ENCODE peak calls at places on chromosome 1, in six cellular contexts. J is GM12878, H is K562, F is H1, N is HepG2, A is GM12891. P is an unnamed sample.

GRCh38 chr1:28684937-28685336 is 16.4 kb downstream of the GMEB1 start:
- DNase-seq in F (no peak), A (no peak), H (peak; percentile 55), J (no peak), N (no peak), P (no peak)

GRCh38 chr1:183125279-183125999 is 60.6 kb upstream of the LAMC2 start:
- DNase-seq in N (no peak), F (no peak), H (no peak), J (no peak), A (no peak), P (no peak)

GRCh38 chr1:203996126-203996525 is 76.8 kb upstream of the SOX13 start:
- DNase-seq in N (peak; percentile 59), F (peak; percentile 70), A (no peak), J (no peak), H (no peak), P (no peak)

GRCh38 chr1:112629256-112629655 is 9.6 kb downstream of the CAPZA1 start:
- DNase-seq in F (no peak), J (no peak), A (no peak), N (no peak), H (no peak), P (no peak)

GRCh38 chr1:177928194-177928593 is 41.7 kb downstream of the SEC16B start:
- DNase-seq in N (no peak), F (no peak), J (no peak), A (no peak), H (no peak), P (no peak)

GRCh38 chr1:217562229-217562878 is 68.5 kb downstream of the GPATCH2 start:
- DNase-seq in J (no peak), A (no peak), N (peak; percentile 11), F (no peak), H (no peak), P (no peak)

GRCh38 chr1:100217834-100218233 is 31.8 kb downstream of the DBT start:
- DNase-seq in J (no peak), F (no peak), A (no peak), H (no peak), N (no peak), P (no peak)

GRCh38 chr1:3807769-3808168 is 11.5 kb upstream of the LRRC47 start:
- DNase-seq in N (no peak), F (no peak), H (peak; percentile 70), A (no peak), J (no peak), P (no peak)

GRCh38 chr1:111504097-111504496 is 664 bp upstream of the ADORA3 start:
- DNase-seq in J (no peak), F (peak; percentile 13), N (no peak), A (no peak), H (no peak), P (no peak)

GRCh38 chr1:223775711-223776074 is 63.4 kb downstream of the CAPN2 start:
- DNase-seq in A (no peak), H (no peak), F (no peak), N (no peak), J (no peak), P (no peak)

GRCh38 chr1:119885903-119886783 is 10.2 kb downstream of the ADAM30 start:
- DNase-seq in N (peak; percentile 37), F (peak; percentile 88), J (no peak), H (peak; percentile 73), A (peak; percentile 24), P (no peak)

GRCh38 chr1:65995326-65995725 is 202.6 kb downstream of the PDE4B start:
- DNase-seq in F (no peak), N (no peak), A (no peak), J (no peak), H (no peak), P (no peak)

GRCh38 chr1:220527279-220528048 is 472 bp upstream of the MARK1 start:
- DNase-seq in J (no peak), H (no peak), N (no peak), A (no peak), F (peak; percentile 58), P (no peak)

GRCh38 chr1:39689635-39690034 is 1.6 kb downstream of the HPCAL4 start:
- DNase-seq in N (no peak), J (no peak), A (no peak), H (no peak), F (no peak), P (no peak)

GRCh38 chr1:22347854-22348760 is 103.5 kb upstream of the ZBTB40 start:
- DNase-seq in H (no peak), J (no peak), F (no peak), A (no peak), N (peak; percentile 91), P (no peak)

GRCh38 chr1:186104459-186104858 is 270.6 kb downstream of the TPR start:
- DNase-seq in H (no peak), J (no peak), A (no peak), N (no peak), F (no peak), P (no peak)

GRCh38 chr1:160576430-160576829 is 2.9 kb downstream of the CD84 start:
- DNase-seq in A (no peak), H (no peak), J (no peak), N (no peak), F (no peak), P (no peak)
- TF ChIP-seq TAF1 in A (no peak), H (no peak), J (no peak), N (no peak), F (no peak), P (no peak)

GRCh38 chr1:23613191-23614126 is 54.2 kb upstream of the ID3 start:
- DNase-seq in A (no peak), J (no peak), H (no peak), N (no peak), F (no peak), P (no peak)

GRCh38 chr1:23609971-23610370 is 50.7 kb upstream of the ID3 start:
- DNase-seq in N (no peak), F (no peak), A (no peak), J (no peak), H (no peak), P (no peak)

GRCh38 chr1:23610677-23611076 is 51.4 kb upstream of the ID3 start:
- DNase-seq in H (no peak), N (no peak), A (no peak), J (no peak), F (no peak), P (no peak)

GRCh38 chr1:23614128-23614660 is 54.9 kb upstream of the ID3 start:
- DNase-seq in F (no peak), J (no peak), H (peak; percentile 78), N (no peak), A (no peak), P (no peak)

GRCh38 chr1:23611601-23612327 is 52.5 kb upstream of the ID3 start:
- DNase-seq in A (no peak), H (no peak), N (no peak), F (no peak), J (no peak), P (no peak)
- TF ChIP-seq TAF1 in A (no peak), H (no peak), N (no peak), F (no peak), J (no peak), P (no peak)

GRCh38 chr1:18928406-18928805 is 26.1 kb upstream of the ALDH4A1 start:
- DNase-seq in N (no peak), A (no peak), J (no peak), F (no peak), H (no peak), P (no peak)

GRCh38 chr1:18927654-18928272 is 25.4 kb upstream of the ALDH4A1 start:
- DNase-seq in F (no peak), A (no peak), N (no peak), J (no peak), H (no peak), P (peak; percentile 71)

GRCh38 chr1:18927082-18927653 is 24.8 kb upstream of the ALDH4A1 start:
- DNase-seq in N (no peak), H (no peak), F (no peak), A (no peak), J (no peak), P (no peak)

GRCh38 chr1:18928985-18929384 is 26.6 kb upstream of the ALDH4A1 start:
- DNase-seq in F (no peak), N (no peak), H (no peak), A (no peak), J (no peak), P (no peak)

DNA sequence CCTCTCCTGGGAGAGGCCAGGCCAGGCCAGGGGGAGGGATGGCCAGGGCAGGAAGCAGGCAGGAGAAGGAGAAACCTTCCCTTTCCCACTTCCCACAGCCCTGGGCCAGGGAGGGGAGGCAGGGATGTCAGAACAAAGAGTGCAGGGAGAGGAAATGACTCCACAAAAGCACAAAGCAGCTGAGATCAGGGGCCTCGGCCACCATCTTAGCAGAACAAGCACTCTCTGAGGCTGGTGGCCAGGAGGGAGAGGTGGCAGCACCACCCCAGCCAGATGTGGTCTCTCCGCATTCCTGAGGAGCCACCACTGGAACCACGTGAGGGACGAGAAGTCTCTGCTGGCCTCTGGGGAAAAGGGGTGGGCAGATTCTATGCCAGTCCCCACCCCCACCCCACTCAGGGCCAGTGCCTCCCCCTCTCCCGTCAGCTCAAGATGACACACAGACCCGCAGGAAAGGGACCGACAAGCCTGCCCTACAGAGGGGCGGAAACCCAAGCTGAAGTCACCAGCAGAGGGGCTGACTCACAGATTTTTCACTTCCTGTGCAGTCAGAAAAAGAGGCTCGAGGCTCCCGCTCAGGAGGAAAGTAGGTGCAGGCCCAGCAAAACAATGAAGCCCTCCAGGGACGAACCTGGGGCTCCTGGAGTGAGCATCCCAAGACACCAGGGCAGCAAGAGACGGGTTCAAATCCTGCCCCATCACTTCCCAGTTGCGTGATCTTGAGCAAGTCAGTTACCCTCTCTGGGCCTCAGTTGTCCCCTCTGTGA is 24.1 kb upstream of the ALDH4A1 start:
- DNase-seq in A (peak; percentile 91), N (no peak), J (peak; percentile 80), H (peak; percentile 57), F (no peak), P (peak; percentile 95)
- TF ChIP-seq TAF1 in A (peak; percentile 78), N (no peak), J (peak; percentile 65), H (no peak), F (no peak), P (peak; percentile 36)

GRCh38 chr1:153613406-153613805 is 469 bp upstream of the S100A16 start:
- DNase-seq in N (no peak), H (no peak), A (no peak), J (no peak), F (no peak), P (no peak)

GRCh38 chr1:153611356-153611755 is 1.6 kb downstream of the S100A16 start:
- DNase-seq in F (no peak), N (no peak), J (no peak), H (no peak), A (no peak), P (no peak)

GRCh38 chr1:153611024-153611352 is 1.9 kb downstream of the S100A16 start:
- DNase-seq in A (no peak), J (no peak), H (no peak), F (no peak), N (no peak), P (no peak)

GRCh38 chr1:153612755-153613331 is at the start of gene S100A16:
- DNase-seq in F (peak; percentile 75), H (peak; percentile 48), J (no peak), N (no peak), A (no peak), P (no peak)

DNA sequence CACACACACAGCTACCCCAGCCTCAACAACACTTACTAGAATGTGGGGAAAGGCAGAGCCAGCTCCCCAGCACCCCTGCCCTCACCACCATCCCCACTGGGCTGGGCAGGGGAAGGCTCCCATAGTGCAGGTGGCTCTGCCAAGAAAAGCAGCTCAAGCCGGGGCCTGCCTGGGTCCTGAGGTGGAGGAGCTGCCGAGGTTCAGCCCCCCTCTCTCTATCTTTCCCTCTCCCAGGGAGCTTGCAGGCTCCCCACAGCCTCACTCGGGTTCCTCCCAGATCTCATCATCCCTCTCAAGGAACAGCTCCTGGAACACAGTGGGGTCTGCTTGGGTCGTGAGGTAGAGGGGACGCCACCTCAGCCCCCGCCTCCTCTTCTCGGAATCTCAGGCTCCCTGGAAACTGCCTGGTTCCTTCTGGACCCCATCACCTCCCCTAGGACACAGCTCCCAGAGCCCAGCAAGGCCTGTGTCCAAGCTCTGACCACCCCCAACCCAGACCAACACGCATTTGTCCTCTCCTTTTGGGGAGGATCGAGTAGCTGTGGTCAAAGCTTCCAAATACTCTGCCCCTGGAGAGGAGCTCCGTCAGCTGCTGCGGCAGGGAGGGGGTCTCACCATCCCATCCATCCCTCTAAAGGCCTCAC is 704 bp downstream of the S100A16 start:
- DNase-seq in F (no peak), J (no peak), N (no peak), H (no peak), A (no peak), P (no peak)
- TF ChIP-seq TAF1 in F (no peak), J (no peak), N (no peak), H (no peak), A (no peak), P (no peak)

P was measured in GM12892.